ENCODE peak calls at places on chromosomes 6 and 20, in four cellular contexts. One of them, this sample, is unnamed.

GRCh38 chr20:36587388-36588136 is 14.2 kb downstream of the TGIF2 start:
- DNase-seq in glutamatergic neuron: no peak
- DNase-seq in SW480: no peak
- DNase-seq in psoas muscle: no peak
- DNase-seq in this sample: no peak

GRCh38 chr6:119368917-119369316 is 19.4 kb upstream of the MAN1A1 start:
- DNase-seq in SW480: no peak
- DNase-seq in glutamatergic neuron: no peak
- DNase-seq in psoas muscle: no peak
- DNase-seq in this sample: no peak

GRCh38 chr6:15457903-15458530 is 204.8 kb downstream of the DTNBP1 start:
- DNase-seq in SW480: no peak
- DNase-seq in glutamatergic neuron: no peak
- DNase-seq in psoas muscle: no peak
- DNase-seq in this sample: no peak

GRCh38 chr6:11392778-11393507 is 144.6 kb upstream of the TMEM170B start:
- DNase-seq in glutamatergic neuron: no peak
- DNase-seq in SW480: peak; percentile 65
- DNase-seq in psoas muscle: no peak
- DNase-seq in this sample: no peak

GRCh38 chr20:56628015-56628872 is 862 bp upstream of the TFAP2C start:
- DNase-seq in SW480: peak; percentile 61
- DNase-seq in glutamatergic neuron: peak; percentile 56
- DNase-seq in psoas muscle: no peak
- DNase-seq in this sample: peak; percentile 50

GRCh38 chr6:44298864-44299263 is 14.3 kb downstream of the AARS2 start:
- DNase-seq in SW480: no peak
- DNase-seq in psoas muscle: no peak
- DNase-seq in glutamatergic neuron: no peak
- DNase-seq in this sample: no peak

GRCh38 chr6:155706341-155706740 is 250.7 kb upstream of the NOX3 start:
- DNase-seq in SW480: no peak
- DNase-seq in glutamatergic neuron: no peak
- DNase-seq in psoas muscle: no peak
- DNase-seq in this sample: no peak

GRCh38 chr6:56488281-56488680 is 154.4 kb downstream of the DST start:
- DNase-seq in glutamatergic neuron: no peak
- DNase-seq in SW480: no peak
- DNase-seq in psoas muscle: no peak
- DNase-seq in this sample: no peak

GRCh38 chr6:105179244-105180065 is at the start of gene POPDC3:
- DNase-seq in SW480: peak; percentile 47
- DNase-seq in glutamatergic neuron: peak; percentile 56
- DNase-seq in psoas muscle: peak; percentile 77
- DNase-seq in this sample: peak; percentile 67

GRCh38 chr6:107713214-107713962 is 110.7 kb downstream of the SCML4 start:
- DNase-seq in psoas muscle: no peak
- DNase-seq in glutamatergic neuron: no peak
- DNase-seq in SW480: no peak
- DNase-seq in this sample: no peak

GRCh38 chr20:63863021-63863797 is 1.9 kb upstream of the TPD52L2 start:
- DNase-seq in SW480: no peak
- DNase-seq in glutamatergic neuron: no peak
- DNase-seq in psoas muscle: no peak
- DNase-seq in this sample: no peak

GRCh38 chr6:20341564-20341963 is 60.1 kb upstream of the E2F3 start:
- DNase-seq in psoas muscle: no peak
- DNase-seq in glutamatergic neuron: no peak
- DNase-seq in SW480: no peak
- DNase-seq in this sample: no peak

GRCh38 chr6:134060491-134061106 is 8.2 kb upstream of the SLC2A12 start:
- DNase-seq in psoas muscle: no peak
- DNase-seq in SW480: peak; percentile 55
- DNase-seq in glutamatergic neuron: no peak
- DNase-seq in this sample: no peak

GRCh38 chr6:71194730-71195129 is 93.9 kb upstream of the OGFRL1 start:
- DNase-seq in glutamatergic neuron: no peak
- DNase-seq in psoas muscle: no peak
- DNase-seq in SW480: no peak
- DNase-seq in this sample: no peak

GRCh38 chr20:33489495-33490022 is 337 bp upstream of the CBFA2T2 start:
- DNase-seq in psoas muscle: peak; percentile 100
- DNase-seq in SW480: peak; percentile 99
- DNase-seq in glutamatergic neuron: peak; percentile 98
- DNase-seq in this sample: peak; percentile 98

GRCh38 chr20:33348136-33348937 is 53.0 kb downstream of the CDK5RAP1 start:
- DNase-seq in psoas muscle: no peak
- DNase-seq in SW480: no peak
- DNase-seq in glutamatergic neuron: no peak
- DNase-seq in this sample: no peak

GRCh38 chr6:41748102-41748477 is 893 bp upstream of the PGC start:
- DNase-seq in glutamatergic neuron: no peak
- DNase-seq in SW480: no peak
- DNase-seq in psoas muscle: no peak
- DNase-seq in this sample: no peak

GRCh38 chr6:167855825-167856425 is 29.2 kb downstream of the AFDN start:
- DNase-seq in SW480: peak; percentile 32
- DNase-seq in glutamatergic neuron: no peak
- DNase-seq in psoas muscle: no peak
- DNase-seq in this sample: no peak

GRCh38 chr6:5619249-5619648 is 357.9 kb downstream of the FARS2 start:
- DNase-seq in SW480: no peak
- DNase-seq in psoas muscle: no peak
- DNase-seq in glutamatergic neuron: no peak
- DNase-seq in this sample: no peak

This sample was measured in WTC11.